ENCODE peak calls at places on chromosomes 2 and 18, in ten cellular contexts. W is MM.1S, O is cardiac muscle cell, I is heart right ventricle, Y is sigmoid colon, K is HL-60, S is MCF 10A, U is vagina, X is fibroblast of pulmonary artery, E is bronchial epithelial cell. F is an unnamed sample.

GRCh38 chr18:40670991-40671390 is 1284.0 kb upstream of the PIK3C3 start:
- DNase-seq in W (no peak), O (no peak), I (no peak), Y (no peak), K (no peak), S (no peak), U (no peak), X (no peak), E (no peak), F (no peak)

GRCh38 chr2:174694196-174694878 is 69.9 kb downstream of the CHRNA1 start:
- DNase-seq in W (no peak), O (no peak), I (no peak), Y (no peak), K (no peak), S (no peak), U (no peak), X (no peak), E (no peak), F (no peak)

GRCh38 chr18:62977512-62977911 is 262.2 kb downstream of the PHLPP1 start:
- DNase-seq in W (no peak), O (no peak), I (no peak), Y (no peak), K (no peak), S (no peak), U (no peak), X (no peak), E (no peak), F (no peak)

GRCh38 chr2:37224063-37224462 is 7.3 kb downstream of the CEBPZ start:
- DNase-seq in W (no peak), O (no peak), I (no peak), Y (no peak), K (no peak), S (no peak), U (no peak), X (no peak), E (no peak), F (no peak)

GRCh38 chr2:223998983-223999382 is 40.1 kb downstream of the SERPINE2 start:
- DNase-seq in W (no peak), O (no peak), I (no peak), Y (no peak), K (no peak), S (no peak), U (no peak), X (no peak), E (no peak), F (no peak)

GRCh38 chr2:133760366-133760765 is 192.1 kb upstream of the NCKAP5 start:
- DNase-seq in W (no peak), O (no peak), I (no peak), Y (no peak), K (no peak), S (no peak), U (no peak), X (no peak), E (no peak), F (no peak)

GRCh38 chr2:188078544-188078943 is 213.1 kb upstream of the GULP1 start:
- DNase-seq in W (no peak), O (no peak), I (no peak), Y (no peak), K (no peak), S (no peak), U (no peak), X (no peak), E (no peak), F (no peak)

GRCh38 chr2:67394734-67395133 is 2.4 kb upstream of the ETAA1 start:
- DNase-seq in W (no peak), O (peak), I (no peak), Y (no peak), K (no peak), S (peak), U (no peak), X (peak), E (peak), F (no peak)

GRCh38 chr2:40367652-40368051 is 84.2 kb downstream of the SLC8A1 start:
- DNase-seq in W (no peak), O (peak), I (no peak), Y (no peak), K (no peak), S (peak), U (no peak), X (peak), E (peak), F (no peak)

GRCh38 chr2:51258301-51258700 is 226.4 kb upstream of the NRXN1 start:
- DNase-seq in W (no peak), O (no peak), I (no peak), Y (no peak), K (no peak), S (peak), U (no peak), X (no peak), E (peak), F (no peak)

GRCh38 chr18:61635901-61636528 is 256.8 kb downstream of the RNF152 start:
- DNase-seq in W (peak), O (peak), I (peak), Y (peak), K (peak), S (peak), U (no peak), X (peak), E (peak), F (no peak)

GRCh38 chr2:106269591-106270291 is 75.6 kb upstream of the UXS1 start:
- DNase-seq in W (peak), O (peak), I (peak), Y (no peak), K (no peak), S (peak), U (no peak), X (no peak), E (peak), F (peak)

GRCh38 chr2:194333091-194333490 is 1323.9 kb upstream of the SLC39A10 start:
- DNase-seq in W (no peak), O (no peak), I (no peak), Y (no peak), K (no peak), S (no peak), U (no peak), X (no peak), E (no peak), F (no peak)

GRCh38 chr2:96259497-96259921 is 6.3 kb downstream of the TMEM127 start:
- DNase-seq in W (peak), O (no peak), I (no peak), Y (peak), K (peak), S (no peak), U (no peak), X (no peak), E (no peak), F (no peak)

GRCh38 chr2:138503652-138504051 is 2.1 kb downstream of the SPOPL start:
- DNase-seq in W (no peak), O (no peak), I (no peak), Y (no peak), K (no peak), S (no peak), U (no peak), X (no peak), E (no peak), F (no peak)

GRCh38 chr2:203908344-203909185 is 28.0 kb upstream of the ICOS start:
- DNase-seq in W (no peak), O (no peak), I (no peak), Y (no peak), K (peak), S (no peak), U (no peak), X (no peak), E (no peak), F (no peak)

GRCh38 chr18:75896865-75897264 is 469.4 kb upstream of the SMIM21 start:
- DNase-seq in W (no peak), O (no peak), I (no peak), Y (no peak), K (no peak), S (peak), U (no peak), X (no peak), E (peak), F (no peak)

GRCh38 chr2:169073972-169074751 is 4.8 kb downstream of the DHRS9 start:
- DNase-seq in W (no peak), O (no peak), I (no peak), Y (no peak), K (no peak), S (no peak), U (no peak), X (peak), E (peak), F (no peak)

GRCh38 chr2:219299372-219299760 is 9.8 kb downstream of the PTPRN start:
- DNase-seq in W (no peak), O (no peak), I (no peak), Y (peak), K (no peak), S (no peak), U (no peak), X (no peak), E (no peak), F (no peak)

GRCh38 chr2:165535443-165535842 is 65.9 kb downstream of the CSRNP3 start:
- DNase-seq in W (no peak), O (no peak), I (no peak), Y (no peak), K (no peak), S (no peak), U (no peak), X (no peak), E (no peak), F (no peak)

GRCh38 chr2:129178356-129178755 is 801.1 kb upstream of the RAB6C start:
- DNase-seq in W (no peak), O (peak), I (peak), Y (no peak), K (no peak), S (peak), U (no peak), X (peak), E (peak), F (no peak)

GRCh38 chr2:7286120-7286519 is 368.9 kb downstream of the RNF144A start:
- DNase-seq in W (no peak), O (no peak), I (no peak), Y (no peak), K (no peak), S (no peak), U (no peak), X (no peak), E (no peak), F (no peak)

GRCh38 chr2:1591978-1592907 is 152.1 kb downstream of the PXDN start:
- DNase-seq in W (no peak), O (peak), I (peak), Y (peak), K (no peak), S (peak), U (no peak), X (peak), E (peak), F (peak)

GRCh38 chr18:63207154-63207790 is 112.3 kb downstream of the BCL2 start:
- DNase-seq in W (no peak), O (no peak), I (no peak), Y (no peak), K (no peak), S (no peak), U (no peak), X (no peak), E (no peak), F (no peak)

GRCh38 chr2:68620762-68621161 is 22.6 kb upstream of the PROKR1 start:
- DNase-seq in W (no peak), O (no peak), I (no peak), Y (no peak), K (no peak), S (peak), U (no peak), X (peak), E (peak), F (no peak)
- TF ChIP-seq CTCF in W (no peak), O (no peak), I (no peak), Y (no peak), K (no peak), S (no peak), U (no peak), X (no peak), E (no peak), F (no peak)

GRCh38 chr2:142824756-142825155 is 52.7 kb upstream of the KYNU start:
- DNase-seq in W (no peak), O (no peak), I (no peak), Y (no peak), K (no peak), S (peak), U (no peak), X (no peak), E (peak), F (no peak)
- TF ChIP-seq CTCF in W (no peak), O (no peak), I (no peak), Y (no peak), K (no peak), S (no peak), U (no peak), X (no peak), E (no peak), F (no peak)

DNA sequence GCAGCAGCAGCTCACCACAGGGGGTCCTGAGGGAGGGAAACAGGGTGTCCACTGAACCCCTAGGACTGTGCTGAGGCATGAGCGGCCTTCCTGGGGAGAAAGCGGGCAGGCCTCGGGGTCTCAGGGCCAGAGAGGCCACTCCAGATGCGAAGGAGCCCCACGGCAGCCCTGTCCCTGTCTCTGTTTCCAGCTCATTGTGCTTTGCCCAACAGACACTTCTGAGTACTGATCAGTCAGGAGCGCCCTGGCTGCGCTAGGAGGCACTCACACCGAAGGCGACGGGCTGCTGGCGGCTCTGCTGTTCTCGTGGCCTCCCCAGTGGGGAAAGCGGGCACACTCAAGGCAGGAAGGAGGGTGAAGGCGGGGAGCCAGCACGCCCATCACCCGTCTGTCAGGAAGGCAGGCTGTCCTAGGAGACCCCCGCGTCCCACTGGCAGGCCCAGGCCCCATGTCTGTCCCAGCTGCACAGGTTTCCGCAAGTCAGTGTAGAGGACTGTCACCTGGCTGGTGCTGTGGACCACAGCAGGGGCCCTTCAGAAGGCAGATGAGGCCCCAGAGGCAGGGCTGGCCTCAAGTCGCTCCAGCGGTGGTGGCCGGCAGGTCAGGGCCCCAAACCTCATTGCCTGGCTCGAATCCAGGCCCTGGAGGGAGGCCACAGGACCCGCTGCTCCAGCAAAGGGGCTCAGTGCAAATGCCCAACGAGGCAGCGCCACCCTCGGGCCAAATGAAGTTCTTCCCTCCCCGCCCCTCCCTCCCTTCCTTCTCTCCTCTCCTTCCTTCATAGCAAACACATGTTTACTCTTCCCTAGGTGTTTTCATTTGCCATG is 6.8 kb downstream of the ESPNL start:
- DNase-seq in W (no peak), O (no peak), I (no peak), Y (peak), K (peak), S (no peak), U (no peak), X (no peak), E (no peak), F (peak)
- TF ChIP-seq CTCF in W (no peak), O (peak), I (peak), Y (no peak), K (peak), S (peak), U (no peak), X (no peak), E (peak), F (peak)

GRCh38 chr2:81895620-81896245 is 1591.2 kb upstream of the LRRTM1 start:
- DNase-seq in W (no peak), O (no peak), I (no peak), Y (no peak), K (no peak), S (no peak), U (no peak), X (no peak), E (no peak), F (no peak)

GRCh38 chr2:81894451-81894990 is 1590.0 kb upstream of the LRRTM1 start:
- DNase-seq in W (no peak), O (peak), I (no peak), Y (no peak), K (no peak), S (peak), U (no peak), X (peak), E (peak), F (no peak)
- TF ChIP-seq CTCF in W (no peak), O (no peak), I (no peak), Y (no peak), K (no peak), S (peak), U (no peak), X (no peak), E (no peak), F (no peak)

GRCh38 chr18:55322176-55322735 is 265.7 kb downstream of the TCF4 start:
- DNase-seq in W (peak), O (peak), I (peak), Y (peak), K (peak), S (peak), U (no peak), X (peak), E (peak), F (peak)

GRCh38 chr18:55321268-55322175 is 266.5 kb downstream of the TCF4 start:
- DNase-seq in W (peak), O (peak), I (peak), Y (peak), K (peak), S (peak), U (no peak), X (peak), E (peak), F (peak)

GRCh38 chr18:55324166-55324565 is 263.8 kb downstream of the TCF4 start:
- DNase-seq in W (no peak), O (no peak), I (no peak), Y (no peak), K (no peak), S (no peak), U (no peak), X (no peak), E (no peak), F (no peak)

GRCh38 chr18:55320399-55321255 is 267.4 kb downstream of the TCF4 start:
- DNase-seq in W (peak), O (no peak), I (no peak), Y (no peak), K (no peak), S (no peak), U (no peak), X (no peak), E (no peak), F (no peak)

GRCh38 chr18:55323051-55323994 is 264.7 kb downstream of the TCF4 start:
- DNase-seq in W (peak), O (peak), I (no peak), Y (no peak), K (no peak), S (no peak), U (no peak), X (peak), E (no peak), F (no peak)
- TF ChIP-seq CTCF in W (no peak), O (no peak), I (no peak), Y (no peak), K (no peak), S (no peak), U (no peak), X (no peak), E (no peak), F (no peak)

GRCh38 chr2:47519604-47520301 is 116.8 kb downstream of the MSH2 start:
- DNase-seq in W (no peak), O (no peak), I (no peak), Y (no peak), K (no peak), S (no peak), U (no peak), X (no peak), E (no peak), F (no peak)

GRCh38 chr2:47519147-47519537 is 116.2 kb downstream of the MSH2 start:
- DNase-seq in W (no peak), O (no peak), I (no peak), Y (no peak), K (no peak), S (no peak), U (no peak), X (no peak), E (no peak), F (no peak)

GRCh38 chr2:47516496-47517104 is 113.6 kb downstream of the MSH2 start:
- DNase-seq in W (no peak), O (no peak), I (no peak), Y (no peak), K (no peak), S (no peak), U (no peak), X (no peak), E (no peak), F (no peak)

GRCh38 chr2:47520302-47520630 is 117.3 kb downstream of the MSH2 start:
- DNase-seq in W (no peak), O (no peak), I (no peak), Y (no peak), K (peak), S (no peak), U (no peak), X (no peak), E (no peak), F (no peak)

GRCh38 chr2:47518497-47519146 is 115.7 kb downstream of the MSH2 start:
- DNase-seq in W (no peak), O (no peak), I (no peak), Y (no peak), K (no peak), S (no peak), U (no peak), X (no peak), E (no peak), F (no peak)
- TF ChIP-seq CTCF in W (no peak), O (no peak), I (no peak), Y (no peak), K (no peak), S (no peak), U (no peak), X (no peak), E (no peak), F (no peak)

GRCh38 chr2:56361844-56362243 is 178.1 kb downstream of the CCDC85A start:
- DNase-seq in W (no peak), O (no peak), I (no peak), Y (no peak), K (no peak), S (no peak), U (no peak), X (no peak), E (no peak), F (no peak)
- TF ChIP-seq CTCF in W (no peak), O (no peak), I (no peak), Y (no peak), K (no peak), S (no peak), U (no peak), X (no peak), E (no peak), F (no peak)

GRCh38 chr2:85131116-85131515 is 2.1 kb upstream of the TCF7L1 start:
- DNase-seq in W (no peak), O (peak), I (no peak), Y (no peak), K (no peak), S (peak), U (no peak), X (peak), E (no peak), F (no peak)
- TF ChIP-seq CTCF in W (no peak), O (peak), I (peak), Y (peak), K (no peak), S (no peak), U (peak), X (peak), E (peak), F (peak)

DNA sequence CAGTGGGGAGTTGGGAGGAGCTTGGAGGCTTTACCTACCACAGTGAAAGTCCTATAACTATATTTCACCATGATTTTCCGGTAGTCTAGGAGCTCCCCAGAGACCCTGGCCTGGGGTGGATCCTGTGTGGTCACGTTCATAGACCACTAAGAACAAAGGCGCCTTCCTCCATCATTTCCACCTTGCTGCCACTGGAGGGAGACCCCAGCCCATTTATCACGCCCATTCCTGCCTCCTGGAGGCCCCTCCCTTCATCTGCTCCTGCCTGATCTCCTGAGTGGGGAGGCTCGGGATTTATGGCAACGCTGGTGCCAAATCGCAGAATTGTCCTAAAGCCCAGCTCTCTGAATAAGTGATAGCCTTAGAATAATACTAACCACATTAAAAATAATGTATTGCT is 507.6 kb upstream of the SPHKAP start:
- DNase-seq in W (no peak), O (peak), I (no peak), Y (no peak), K (no peak), S (no peak), U (no peak), X (no peak), E (no peak), F (no peak)
- TF ChIP-seq CTCF in W (no peak), O (no peak), I (peak), Y (no peak), K (no peak), S (peak), U (no peak), X (peak), E (no peak), F (peak)

GRCh38 chr18:25351280-25351772 is 640 bp downstream of the ZNF521 start:
- DNase-seq in W (peak), O (no peak), I (no peak), Y (no peak), K (no peak), S (no peak), U (no peak), X (peak), E (no peak), F (no peak)
- TF ChIP-seq CTCF in W (no peak), O (no peak), I (peak), Y (no peak), K (no peak), S (no peak), U (no peak), X (no peak), E (no peak), F (no peak)